ENCODE peak calls at places on chromosome 14, in four cellular contexts. I is upper lobe of right lung, B is K562, N is uterus. K is an unnamed sample. For H3K4me1 and H3K27me3, the result is how much of the 10 kb centered on the place peaks cover.

GRCh38 chr14:53113992-53114391 is 39.1 kb downstream of the DDHD1 start:
- DNase-seq in B (peak), N (no peak), I (no peak), K (no peak)

GRCh38 chr14:34363733-34364134 is 98.3 kb downstream of the SPTSSA start:
- DNase-seq in I (peak), B (no peak), N (no peak), K (no peak)

GRCh38 chr14:105748204-105748578 is 221.8 kb downstream of the TMEM121 start:
- DNase-seq in I (peak), B (no peak), N (no peak), K (peak)

GRCh38 chr14:62691613-62692489 is 353.4 kb downstream of the KCNH5 start:
- DNase-seq in B (no peak), I (no peak), N (no peak), K (no peak)

GRCh38 chr14:92964124-92965109 is 41.5 kb downstream of the CHGA start:
- DNase-seq in B (no peak), N (no peak), I (peak), K (no peak)

GRCh38 chr14:54686219-54686870 is 119.4 kb downstream of the SAMD4A start:
- DNase-seq in N (peak), B (no peak), I (no peak), K (peak)

GRCh38 chr14:72781476-72782181 is 112.3 kb downstream of the DPF3 start:
- DNase-seq in I (no peak), N (no peak), B (no peak), K (no peak)

GRCh38 chr14:70692210-70692609 is 50.5 kb downstream of the TTC9 start:
- DNase-seq in I (no peak), B (no peak), N (no peak), K (peak)

GRCh38 chr14:67400434-67400833 is 11.5 kb downstream of the PLEK2 start:
- DNase-seq in B (no peak), I (no peak), N (no peak), K (no peak)

GRCh38 chr14:88270781-88271180 is 52.3 kb downstream of the KCNK10 start:
- DNase-seq in I (no peak), B (no peak), N (no peak), K (no peak)

GRCh38 chr14:100451264-100451663 is 128.1 kb downstream of the SLC25A47 start:
- DNase-seq in B (no peak), I (no peak), N (no peak), K (no peak)

GRCh38 chr14:79376557-79376956 is 834.7 kb downstream of the DIO2 start:
- DNase-seq in B (no peak), N (no peak), I (no peak), K (no peak)

GRCh38 chr14:80095623-80096022 is 115.7 kb downstream of the DIO2 start:
- DNase-seq in I (no peak), N (no peak), B (no peak), K (no peak)

GRCh38 chr14:106347291-106347778 is 821.0 kb downstream of the TMEM121 start:
- DNase-seq in B (no peak), N (no peak), I (no peak), K (no peak)

GRCh38 chr14:68937790-68938514 is 41.1 kb downstream of the ACTN1 start:
- DNase-seq in B (peak), I (no peak), N (peak), K (peak)

GRCh38 chr14:105065280-105066228 is at the start of gene GPR132:
- DNase-seq in B (no peak), I (peak), N (no peak), K (no peak)

GRCh38 chr14:93788557-93789365 is 476 bp upstream of the PRIMA1 start:
- DNase-seq in N (peak), B (no peak), I (no peak), K (peak)

GRCh38 chr14:103216857-103217256 is 93.6 kb downstream of the TNFAIP2 start:
- DNase-seq in N (no peak), B (no peak), I (no peak), K (no peak)

GRCh38 chr14:52988153-52988552 is 37.3 kb upstream of the FERMT2 start:
- DNase-seq in I (no peak), N (no peak), B (no peak), K (no peak)

GRCh38 chr14:92122351-92122677 is 545 bp downstream of the CPSF2 start:
- DNase-seq in I (no peak), N (peak), B (peak), K (no peak)

GRCh38 chr14:74299061-74299545 is 3.6 kb downstream of the ABCD4 start:
- DNase-seq in I (no peak), B (no peak), N (peak), K (no peak)

GRCh38 chr14:24921903-24922302 is 128.0 kb downstream of the STXBP6 start:
- DNase-seq in B (no peak), I (no peak), N (no peak), K (no peak)

GRCh38 chr14:69827560-69827959 is 30.5 kb upstream of the SLC10A1 start:
- DNase-seq in N (no peak), I (no peak), B (no peak), K (no peak)

GRCh38 chr14:106879241-106879640 is 1352.9 kb downstream of the TMEM121 start:
- DNase-seq in N (no peak), I (peak), B (peak), K (no peak)

DNA sequence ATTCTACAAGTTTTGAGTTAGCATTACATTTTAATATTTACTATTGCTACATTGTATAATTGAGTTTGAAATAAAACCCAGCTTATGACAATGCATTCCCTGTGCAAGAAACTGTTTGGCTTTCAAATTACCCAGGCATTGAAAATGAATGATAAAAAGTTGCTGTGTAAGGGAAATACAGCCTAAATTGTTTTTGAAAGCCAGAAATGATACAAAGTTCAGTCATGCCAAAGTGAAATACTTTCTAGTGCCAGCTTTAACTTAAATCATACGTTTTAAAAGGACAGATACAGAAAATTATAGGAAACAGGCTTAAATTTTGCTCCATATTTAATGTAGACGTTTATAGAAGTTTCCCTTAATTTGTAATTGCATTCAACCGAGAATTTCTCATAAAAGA is 2.8 kb downstream of the MGAT2 start:
- DNase-seq in N (no peak), B (no peak), I (no peak), K (no peak)
- H3K4me3 ChIP-seq in N (no peak), B (peak), I (no peak), K (no peak)

GRCh38 chr14:56494167-56494566 is 85.4 kb upstream of the TMEM260 start:
- DNase-seq in B (no peak), N (no peak), I (no peak), K (no peak)

GRCh38 chr14:56501909-56502530 is 77.6 kb upstream of the TMEM260 start:
- DNase-seq in N (no peak), B (no peak), I (no peak), K (no peak)

DNA sequence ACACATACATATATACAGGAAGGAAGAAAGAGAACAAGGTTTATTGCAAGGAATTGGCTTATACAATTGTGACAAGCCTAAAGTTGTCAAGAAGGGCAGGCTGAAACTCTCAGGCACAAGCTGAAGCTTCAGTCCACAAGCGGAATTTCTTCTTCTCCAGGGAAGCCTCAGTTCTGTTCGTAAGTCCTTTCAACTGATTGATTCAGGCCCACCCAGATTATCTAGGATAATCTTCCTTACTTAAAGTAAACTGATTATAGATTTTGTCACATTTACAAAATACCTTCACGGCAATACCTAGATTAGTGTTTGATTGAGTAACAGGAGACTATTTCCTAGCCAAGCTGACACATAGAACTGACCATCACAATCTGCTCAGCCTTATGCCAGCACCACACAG is 81.5 kb upstream of the TMEM260 start:
- DNase-seq in B (no peak), N (no peak), I (no peak), K (no peak)
- H3K4me1 ChIP-seq in B (under half), N (under half), I (under half), K (under half)

DNA sequence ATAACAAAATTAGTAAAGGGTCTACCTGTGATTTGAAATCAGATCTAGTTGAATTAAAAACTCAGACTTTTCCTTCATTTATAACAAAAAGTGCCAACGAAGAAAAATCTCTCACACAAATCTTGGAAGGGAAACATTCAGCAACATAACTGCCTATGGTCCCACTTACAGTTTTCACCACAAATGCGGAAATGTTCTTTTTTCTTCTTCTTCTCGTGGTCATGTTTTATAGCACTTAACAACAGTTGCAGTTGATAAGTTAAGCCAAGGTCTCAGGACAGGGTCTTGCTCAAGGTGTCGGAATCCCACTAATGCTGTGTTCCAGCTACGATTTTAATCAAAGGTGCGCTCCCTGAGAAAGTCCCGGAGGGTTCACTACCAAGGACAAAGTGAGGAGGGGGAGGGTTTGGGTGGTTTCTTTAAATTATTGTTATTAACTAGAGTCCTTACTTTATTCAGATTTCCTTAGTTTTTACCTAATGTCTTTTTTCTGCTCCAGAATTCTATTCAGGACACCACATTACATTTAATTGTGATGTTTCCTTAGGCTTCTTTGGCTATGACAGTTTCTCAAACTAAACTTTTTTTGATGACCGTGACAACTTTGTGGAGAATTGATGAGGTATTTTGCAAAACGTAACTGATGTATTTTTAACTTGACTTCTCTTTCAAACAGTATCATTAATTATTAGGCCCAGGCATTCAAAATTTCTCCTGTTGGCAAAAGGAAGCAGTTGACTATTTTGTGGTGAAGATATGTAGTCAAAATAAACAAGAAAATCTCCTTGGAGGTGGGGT is 10.3 kb downstream of the RNASE6 start:
- DNase-seq in B (no peak), N (no peak), I (no peak), K (no peak)
- H3K27me3 ChIP-seq in B (under half), N (under half), I (under half), K (under half)

GRCh38 chr14:61569783-61570182 is 125.5 kb upstream of the HIF1A start:
- DNase-seq in I (peak), B (no peak), N (no peak), K (peak)

GRCh38 chr14:61566537-61567225 is 128.6 kb upstream of the HIF1A start:
- DNase-seq in B (no peak), I (no peak), N (no peak), K (no peak)

GRCh38 chr14:61569308-61569707 is 126.0 kb upstream of the HIF1A start:
- DNase-seq in N (no peak), I (no peak), B (no peak), K (no peak)

GRCh38 chr14:61568572-61569011 is 126.7 kb upstream of the HIF1A start:
- DNase-seq in N (no peak), B (no peak), I (peak), K (no peak)

DNA sequence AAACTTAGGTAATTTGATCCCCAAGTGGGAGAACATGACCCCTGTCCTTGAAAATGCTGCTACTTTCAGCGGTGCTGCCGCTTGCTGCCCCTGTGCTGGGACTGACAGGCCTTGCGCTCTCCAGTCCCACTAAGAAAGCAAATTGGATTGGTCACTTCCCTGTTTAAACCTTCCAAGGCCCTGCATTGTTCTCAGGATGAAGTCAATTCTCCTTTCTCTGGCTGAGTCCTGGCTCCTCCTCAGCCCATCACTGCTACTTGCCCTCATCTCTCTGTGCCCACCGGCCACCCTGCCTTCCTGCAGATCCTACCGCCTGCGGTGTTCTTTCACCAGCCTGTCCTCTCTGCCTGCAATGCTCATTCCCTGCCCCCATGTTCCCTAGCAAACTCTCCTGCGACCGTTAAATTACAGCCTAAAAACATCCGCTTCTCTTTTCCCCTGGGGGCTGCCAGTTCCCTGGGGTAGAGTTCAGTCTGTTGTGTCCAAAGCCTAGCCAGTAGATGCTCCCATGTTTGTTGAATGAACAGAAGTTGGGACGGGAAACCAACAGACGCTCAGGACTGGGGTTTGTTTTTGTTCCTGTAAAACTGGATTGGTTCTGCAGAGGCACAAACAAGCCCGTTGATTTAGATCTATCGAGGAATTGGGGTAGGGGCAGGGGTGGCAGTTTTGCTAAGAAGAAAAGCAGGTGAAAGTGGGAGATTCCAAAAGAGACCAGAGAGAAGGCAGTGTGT is 127.3 kb upstream of the HIF1A start:
- DNase-seq in I (no peak), B (no peak), N (no peak), K (peak)
- H3K4me3 ChIP-seq in I (peak), B (no peak), N (no peak), K (peak)

GRCh38 chr14:84202486-84202885 is 1327.5 kb upstream of the FLRT2 start:
- DNase-seq in B (no peak), I (no peak), N (no peak), K (no peak)
- H3K4me1 ChIP-seq in B (under half), I (under half), N (under half), K (under half)

GRCh38 chr14:65824978-65825299 is 412.4 kb downstream of the FUT8 start:
- DNase-seq in B (no peak), N (no peak), I (no peak), K (no peak)
- H3K27me3 ChIP-seq in B (under half), N (under half), I (under half), K (under half)

GRCh38 chr14:61471297-61471980 is 150.1 kb downstream of the PRKCH start:
- DNase-seq in N (no peak), B (no peak), I (no peak), K (no peak)
- H3K4me3 ChIP-seq in N (peak), B (no peak), I (peak), K (peak)

GRCh38 chr14:89415139-89415538 is 1.9 kb downstream of the FOXN3 start:
- DNase-seq in N (no peak), B (no peak), I (no peak), K (no peak)

GRCh38 chr14:89407856-89408255 is 9.2 kb downstream of the FOXN3 start:
- DNase-seq in I (no peak), B (no peak), N (no peak), K (no peak)

GRCh38 chr14:89408907-89409675 is 7.9 kb downstream of the FOXN3 start:
- DNase-seq in B (no peak), N (no peak), I (peak), K (no peak)

GRCh38 chr14:89409961-89410360 is 7.1 kb downstream of the FOXN3 start:
- DNase-seq in B (no peak), N (no peak), I (peak), K (no peak)

GRCh38 chr14:89411976-89412375 is 5.1 kb downstream of the FOXN3 start:
- DNase-seq in B (no peak), I (peak), N (no peak), K (no peak)
- H3K4me1 ChIP-seq in B (under half), I (under half), N (under half), K (under half)

K was measured in tibial artery.